ENCODE peak calls at places on chromosomes 16 and 17, in ten cellular contexts. W, T, N, C, J, A, P, M, F and L are unnamed samples.
A peak's percentile ranks its signal among the peaks of the same experiment; 100 is the strongest.

GRCh38 chr17:60049936-60050335 is 28.8 kb downstream of the HEATR6 start:
- DNase-seq in C (no peak), W (no peak), M (no peak), J (no peak), N (no peak), P (no peak), T (no peak), F (no peak), A (no peak), L (peak; percentile 13)

GRCh38 chr17:11954961-11955360 is 42.3 kb downstream of the ZNF18 start:
- DNase-seq in F (no peak), N (no peak), A (no peak), P (no peak), C (no peak), T (no peak), W (no peak), M (no peak), J (no peak), L (no peak)

GRCh38 chr17:68328676-68329075 is 37.4 kb downstream of the ARSG start:
- DNase-seq in J (peak; percentile 8), T (no peak), P (peak; percentile 36), M (no peak), C (no peak), A (no peak), N (no peak), F (no peak), W (no peak), L (peak; percentile 91)

GRCh38 chr17:48610282-48611211 is at the start of gene HOXB7:
- DNase-seq in P (peak; percentile 83), M (no peak), F (peak; percentile 17), T (peak; percentile 67), C (peak; percentile 40), N (peak; percentile 60), J (peak; percentile 93), A (no peak), W (peak; percentile 80), L (no peak)

GRCh38 chr17:76707985-76708807 is 2.6 kb downstream of the MXRA7 start:
- DNase-seq in W (no peak), N (peak; percentile 93), A (no peak), J (no peak), P (no peak), C (no peak), F (peak; percentile 76), M (peak; percentile 96), T (no peak), L (peak; percentile 92)

GRCh38 chr17:49836111-49837030 is 11.5 kb downstream of the TAC4 start:
- DNase-seq in C (no peak), P (no peak), T (no peak), J (peak; percentile 57), W (no peak), N (no peak), F (no peak), A (peak; percentile 13), M (no peak), L (peak; percentile 47)

GRCh38 chr17:33234930-33235685 is 58.0 kb downstream of the ASIC2 start:
- DNase-seq in P (peak; percentile 95), W (no peak), M (no peak), T (no peak), F (peak; percentile 6), A (peak; percentile 25), C (no peak), J (no peak), N (no peak), L (no peak)

GRCh38 chr16:86387461-86388440 is 122.6 kb upstream of the FOXF1 start:
- DNase-seq in W (no peak), A (peak; percentile 95), M (no peak), C (no peak), J (no peak), T (no peak), N (no peak), F (no peak), P (peak; percentile 82), L (peak; percentile 84)

GRCh38 chr17:8436169-8436932 is 667 bp downstream of the NDEL1 start:
- DNase-seq in A (peak; percentile 35), J (peak; percentile 49), T (peak; percentile 52), C (peak; percentile 63), W (peak; percentile 17), P (peak; percentile 67), M (no peak), N (peak; percentile 83), F (no peak), L (peak; percentile 91)

GRCh38 chr16:3655030-3655790 is 719 bp downstream of the DNASE1 start:
- DNase-seq in A (no peak), F (no peak), T (no peak), N (no peak), M (no peak), J (no peak), P (no peak), C (no peak), W (no peak), L (no peak)

GRCh38 chr17:13337864-13338371 is 263.8 kb downstream of the HS3ST3A1 start:
- DNase-seq in C (no peak), M (no peak), N (peak; percentile 57), P (peak; percentile 50), J (peak; percentile 1), A (peak; percentile 32), W (peak; percentile 4), F (peak; percentile 50), T (no peak), L (peak; percentile 61)

GRCh38 chr17:4806770-4807533 is at the start of gene PLD2:
- DNase-seq in N (peak; percentile 93), A (no peak), W (peak; percentile 100), P (peak; percentile 95), J (peak; percentile 87), F (peak; percentile 78), M (no peak), T (peak; percentile 81), C (peak; percentile 80), L (peak; percentile 88)

GRCh38 chr17:73196500-73196899 is 3.6 kb downstream of the COG1 start:
- DNase-seq in F (no peak), T (no peak), A (peak; percentile 4), P (no peak), N (peak; percentile 66), C (no peak), J (no peak), M (peak; percentile 5), W (no peak), L (peak; percentile 71)

GRCh38 chr17:48718162-48718780 is 4.0 kb downstream of the PRAC1 start:
- DNase-seq in J (no peak), C (no peak), F (no peak), A (no peak), P (no peak), M (no peak), N (peak; percentile 69), T (no peak), W (no peak), L (no peak)

GRCh38 chr16:55444754-55445485 is 34.1 kb upstream of the MMP2 start:
- DNase-seq in C (peak; percentile 28), M (no peak), N (no peak), P (no peak), J (no peak), A (no peak), T (no peak), F (peak; percentile 57), W (no peak), L (no peak)

GRCh38 chr16:52383071-52383470 is 163.9 kb downstream of the TOX3 start:
- DNase-seq in J (no peak), A (no peak), P (no peak), W (no peak), M (no peak), T (no peak), N (no peak), F (no peak), C (no peak), L (no peak)

GRCh38 chr17:55219939-55220338 is 44.8 kb upstream of the HLF start:
- DNase-seq in A (no peak), T (no peak), P (no peak), C (no peak), J (no peak), F (no peak), M (no peak), W (no peak), N (no peak), L (no peak)

GRCh38 chr17:933168-934083 is 46.1 kb downstream of the NXN start:
- DNase-seq in M (no peak), P (peak; percentile 92), A (peak; percentile 95), J (peak; percentile 55), W (no peak), T (no peak), N (peak; percentile 71), F (no peak), C (no peak), L (peak; percentile 99)

GRCh38 chr17:14775761-14776492 is 475.0 kb downstream of the HS3ST3B1 start:
- DNase-seq in J (no peak), F (no peak), N (no peak), M (no peak), P (no peak), W (no peak), A (peak; percentile 53), C (no peak), T (no peak), L (peak; percentile 33)

GRCh38 chr16:23395732-23396131 is 57.3 kb downstream of the COG7 start:
- DNase-seq in W (no peak), J (no peak), M (no peak), F (no peak), T (no peak), C (no peak), N (no peak), A (no peak), P (no peak), L (no peak)

GRCh38 chr17:80937501-80938356 is 53.9 kb upstream of the CHMP6 start:
- DNase-seq in T (no peak), J (no peak), M (no peak), A (no peak), W (no peak), C (no peak), N (no peak), F (no peak), P (no peak), L (no peak)

GRCh38 chr16:56710181-56710737 is 19.7 kb upstream of the NUP93 start:
- DNase-seq in F (no peak), T (no peak), W (no peak), N (no peak), A (no peak), M (no peak), C (no peak), P (no peak), J (no peak), L (no peak)

GRCh38 chr17:15048381-15048780 is 216.7 kb downstream of the PMP22 start:
- DNase-seq in J (no peak), T (no peak), P (no peak), F (no peak), N (peak; percentile 51), M (no peak), W (no peak), C (no peak), A (no peak), L (peak; percentile 75)

GRCh38 chr16:3235856-3236669 is 1.1 kb upstream of the ZNF200 start:
- DNase-seq in F (no peak), N (peak; percentile 72), T (no peak), C (no peak), M (no peak), P (no peak), W (no peak), J (no peak), A (no peak), L (peak; percentile 42)

GRCh38 chr17:41781404-41782110 is 5.0 kb downstream of the JUP start:
- DNase-seq in M (no peak), N (no peak), T (no peak), W (no peak), P (no peak), A (no peak), C (no peak), F (no peak), J (no peak), L (no peak)

GRCh38 chr17:41710472-41711090 is 1.6 kb upstream of the GAST start:
- DNase-seq in J (no peak), T (no peak), N (no peak), A (no peak), P (no peak), F (peak; percentile 52), M (no peak), W (no peak), C (no peak), L (no peak)

GRCh38 chr16:12620150-12620549 is 183.5 kb downstream of the CPPED1 start:
- DNase-seq in A (no peak), J (no peak), P (no peak), W (no peak), N (no peak), M (no peak), C (no peak), T (no peak), F (no peak), L (no peak)

GRCh38 chr17:13384626-13385025 is 217.1 kb downstream of the HS3ST3A1 start:
- DNase-seq in N (no peak), J (no peak), M (no peak), T (no peak), C (no peak), W (no peak), A (no peak), P (no peak), F (no peak), L (no peak)